ENCODE peak calls at places on chromosomes 1 and 21, in ten cellular contexts. H is activated CD4-positive, CD25-positive, alpha-beta regulatory T cell treated with anti-CD3 and anti-CD28 coated beads, Interleukin-2, amount 50 U/mL, for 72 hours; J is fibroblast of mammary gland; M is activated T-helper 1 cell treated with Interleukin-2 at 50 U/mL for 16 hours; S is activated T-cell treated with anti-CD3 and anti-CD28 coated beads, Interleukin-2, amount 50 U/mL, for 1 hour; D is GDM1; L is AG08395; V is GM03348; K is effector CD4-positive, alpha-beta T cell; A is AG10803. G is an unnamed sample.

GRCh38 chr21:15063081-15063820 is 1.5 kb downstream of the NRIP1 start:
- DNase-seq in H (no peak), J (no peak), M (no peak), S (peak), D (no peak), L (no peak), V (no peak), K (no peak), A (no peak), G (peak)

GRCh38 chr1:168636642-168637111 is 60.3 kb downstream of the XCL1 start:
- DNase-seq in H (no peak), J (peak), M (no peak), S (no peak), D (no peak), L (peak), V (peak), K (no peak), A (peak), G (peak)

GRCh38 chr1:22903113-22903512 is 69.6 kb downstream of the LACTBL1 start:
- DNase-seq in H (no peak), J (peak), M (no peak), S (no peak), D (no peak), L (peak), V (peak), K (no peak), A (peak), G (peak)

GRCh38 chr21:31866077-31866511 is 6.7 kb upstream of the HUNK start:
- DNase-seq in H (peak), J (peak), M (peak), S (peak), D (peak), L (peak), V (peak), K (peak), A (peak), G (peak)

GRCh38 chr1:6273380-6273891 is 12.5 kb upstream of the GPR153 start:
- DNase-seq in H (no peak), J (peak), M (no peak), S (no peak), D (no peak), L (peak), V (peak), K (no peak), A (peak), G (peak)

GRCh38 chr1:61644303-61644702 is 80.6 kb downstream of the TM2D1 start:
- DNase-seq in H (no peak), J (no peak), M (no peak), S (no peak), D (no peak), L (no peak), V (no peak), K (no peak), A (no peak), G (no peak)

GRCh38 chr1:244821134-244821533 is 14.3 kb upstream of the COX20 start:
- DNase-seq in H (no peak), J (no peak), M (no peak), S (no peak), D (no peak), L (no peak), V (no peak), K (no peak), A (no peak), G (no peak)

GRCh38 chr21:45539796-45540600 is 2.2 kb downstream of the SLC19A1 start:
- DNase-seq in H (peak), J (no peak), M (no peak), S (peak), D (no peak), L (no peak), V (no peak), K (no peak), A (no peak), G (no peak)

GRCh38 chr1:210627740-210628139 is 299.0 kb downstream of the HHAT start:
- DNase-seq in H (no peak), J (no peak), M (no peak), S (no peak), D (no peak), L (no peak), V (no peak), K (no peak), A (no peak), G (peak)

GRCh38 chr1:206560021-206560716 is 52.1 kb downstream of the EIF2D start:
- DNase-seq in H (no peak), J (no peak), M (no peak), S (peak), D (no peak), L (no peak), V (no peak), K (no peak), A (no peak), G (no peak)

GRCh38 chr1:156406229-156406628 is 37.2 kb downstream of the RHBG start:
- DNase-seq in H (no peak), J (no peak), M (no peak), S (no peak), D (no peak), L (no peak), V (no peak), K (no peak), A (no peak), G (no peak)

GRCh38 chr1:24108334-24109165 is 3.4 kb downstream of the MYOM3 start:
- DNase-seq in H (no peak), J (peak), M (no peak), S (no peak), D (no peak), L (peak), V (peak), K (no peak), A (peak), G (peak)

GRCh38 chr1:169574336-169574735 is 11.9 kb downstream of the F5 start:
- DNase-seq in H (no peak), J (no peak), M (no peak), S (no peak), D (no peak), L (no peak), V (no peak), K (no peak), A (no peak), G (no peak)

GRCh38 chr1:54838565-54839180 is 37.5 kb upstream of the TTC22 start:
- DNase-seq in H (no peak), J (no peak), M (no peak), S (no peak), D (no peak), L (no peak), V (no peak), K (no peak), A (no peak), G (no peak)

GRCh38 chr1:9400425-9401079 is 107.9 kb downstream of the SPSB1 start:
- DNase-seq in H (no peak), J (no peak), M (no peak), S (no peak), D (peak), L (no peak), V (no peak), K (no peak), A (no peak), G (peak)

GRCh38 chr1:172136925-172137324 is 283.6 kb upstream of the C1orf105 start:
- DNase-seq in H (no peak), J (peak), M (no peak), S (no peak), D (no peak), L (no peak), V (no peak), K (no peak), A (no peak), G (no peak)

GRCh38 chr1:223628233-223628632 is 37.3 kb downstream of the CAPN8 start:
- DNase-seq in H (peak), J (peak), M (no peak), S (peak), D (no peak), L (peak), V (peak), K (peak), A (peak), G (peak)

GRCh38 chr1:110515896-110516295 is 3.1 kb downstream of the KCNA10 start:
- DNase-seq in H (no peak), J (peak), M (no peak), S (no peak), D (no peak), L (no peak), V (no peak), K (no peak), A (no peak), G (no peak)

GRCh38 chr1:108199231-108199657 is 899 bp downstream of the SLC25A24 start:
- DNase-seq in H (no peak), J (peak), M (no peak), S (no peak), D (no peak), L (peak), V (peak), K (no peak), A (peak), G (peak)

GRCh38 chr1:18299441-18300338 is 181.0 kb upstream of the KLHDC7A start:
- DNase-seq in H (no peak), J (peak), M (no peak), S (no peak), D (no peak), L (no peak), V (no peak), K (no peak), A (peak), G (no peak)

GRCh38 chr1:8739377-8739776 is 78.1 kb downstream of the RERE start:
- DNase-seq in H (no peak), J (no peak), M (no peak), S (no peak), D (no peak), L (no peak), V (no peak), K (no peak), A (no peak), G (no peak)

GRCh38 chr1:222096476-222096772 is 354.5 kb upstream of the DUSP10 start:
- DNase-seq in H (no peak), J (no peak), M (no peak), S (no peak), D (no peak), L (no peak), V (no peak), K (no peak), A (no peak), G (no peak)

GRCh38 chr1:200670215-200671118 is 760 bp upstream of the DDX59 start:
- DNase-seq in H (no peak), J (peak), M (no peak), S (no peak), D (peak), L (peak), V (no peak), K (no peak), A (no peak), G (no peak)

GRCh38 chr1:206839857-206840256 is 25.6 kb upstream of the IL20 start:
- DNase-seq in H (no peak), J (peak), M (no peak), S (no peak), D (no peak), L (peak), V (peak), K (no peak), A (peak), G (peak)

GRCh38 chr1:92583821-92584760 is 97.4 kb upstream of the GFI1 start:
- DNase-seq in H (no peak), J (peak), M (no peak), S (no peak), D (no peak), L (no peak), V (peak), K (no peak), A (peak), G (peak)

GRCh38 chr1:54403808-54404261 is 2.4 kb downstream of the SSBP3 start:
- DNase-seq in H (no peak), J (peak), M (no peak), S (no peak), D (peak), L (peak), V (peak), K (no peak), A (peak), G (peak)

GRCh38 chr1:162855461-162856150 is 5.4 kb downstream of the CCDC190 start:
- DNase-seq in H (no peak), J (peak), M (no peak), S (no peak), D (no peak), L (peak), V (peak), K (no peak), A (peak), G (peak)

GRCh38 chr21:38798481-38798882 is 7.2 kb upstream of the ETS2 start:
- DNase-seq in H (peak), J (no peak), M (no peak), S (no peak), D (no peak), L (no peak), V (no peak), K (no peak), A (no peak), G (no peak)

GRCh38 chr1:242435200-242435599 is 89.3 kb downstream of the PLD5 start:
- DNase-seq in H (no peak), J (no peak), M (no peak), S (no peak), D (no peak), L (no peak), V (no peak), K (no peak), A (no peak), G (no peak)

GRCh38 chr1:64246294-64246917 is 43.0 kb downstream of the UBE2U start:
- DNase-seq in H (no peak), J (peak), M (no peak), S (no peak), D (no peak), L (peak), V (peak), K (no peak), A (peak), G (peak)